ENCODE peak calls at places on chromosomes 6 and 20, in seven cellular contexts. O is CD4-positive, alpha-beta T cell; P is cardiac muscle cell; Y is heart left ventricle; K is suprapubic skin; E is psoas muscle; H is testis. W is an unnamed sample.

GRCh38 chr20:1928154-1928553 is 32.9 kb downstream of the SIRPA start:
- DNase-seq in O (no peak), P (no peak), Y (no peak), K (no peak), E (no peak), H (no peak), W (no peak)

GRCh38 chr20:20411841-20412240 is 43.9 kb downstream of the INSM1 start:
- DNase-seq in O (no peak), P (no peak), Y (no peak), K (no peak), E (no peak), H (no peak), W (no peak)

GRCh38 chr6:5731435-5731834 is 275.3 kb downstream of the NRN1 start:
- DNase-seq in O (no peak), P (no peak), Y (no peak), K (no peak), E (no peak), H (no peak), W (no peak)

GRCh38 chr20:61976650-61977332 is 88.9 kb downstream of the TAF4 start:
- DNase-seq in O (no peak), P (no peak), Y (no peak), K (no peak), E (no peak), H (no peak), W (no peak)

GRCh38 chr6:130505808-130506207 is 140.0 kb downstream of the TMEM200A start:
- DNase-seq in O (no peak), P (no peak), Y (no peak), K (no peak), E (no peak), H (no peak), W (no peak)

GRCh38 chr6:53238311-53238710 is 89.7 kb upstream of the GCM1 start:
- DNase-seq in O (no peak), P (no peak), Y (no peak), K (no peak), E (no peak), H (peak; percentile 64), W (no peak)

GRCh38 chr6:134510121-134510520 is 192.2 kb upstream of the SGK1 start:
- DNase-seq in O (no peak), P (no peak), Y (no peak), K (no peak), E (no peak), H (no peak), W (no peak)

GRCh38 chr6:153790048-153790447 is 249.0 kb upstream of the OPRM1 start:
- DNase-seq in O (no peak), P (no peak), Y (no peak), K (no peak), E (no peak), H (no peak), W (no peak)

GRCh38 chr20:39109933-39110818 is 148.0 kb downstream of the DHX35 start:
- DNase-seq in O (no peak), P (no peak), Y (no peak), K (no peak), E (no peak), H (no peak), W (no peak)

GRCh38 chr6:147709396-147710272 is 201.1 kb downstream of the SAMD5 start:
- DNase-seq in O (no peak), P (no peak), Y (no peak), K (no peak), E (no peak), H (no peak), W (peak; percentile 48)

DNA sequence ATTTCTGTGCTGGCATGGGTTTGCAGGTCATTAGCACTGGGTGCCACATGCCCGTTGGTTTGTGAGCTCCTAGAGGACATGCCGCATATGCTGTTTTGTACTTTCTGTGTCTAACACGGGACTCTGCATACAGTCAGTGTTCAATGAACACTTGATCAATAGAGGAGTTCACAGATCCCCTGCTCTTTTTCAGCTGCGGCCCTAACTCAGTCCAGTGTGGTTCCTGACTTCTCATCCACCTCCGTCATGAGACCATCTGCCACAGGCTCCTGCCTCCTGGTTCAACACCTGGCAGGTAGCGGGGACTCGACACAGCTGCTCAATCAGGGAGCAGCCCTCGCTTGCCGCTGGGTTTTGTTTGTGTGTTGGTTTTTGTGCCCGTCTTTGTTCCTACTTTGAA is 13.8 kb upstream of the BMP7 start:
- DNase-seq in O (no peak), P (no peak), Y (no peak), K (no peak), E (no peak), H (no peak), W (no peak)
- H3K27me3 ChIP-seq in O (peaks cover 8% of the 10 kb centered on the region), P (no peaks in the 10 kb centered on the region), Y (peaks cover 4% of the 10 kb centered on the region), K (peaks cover 10% of the 10 kb centered on the region), E (peaks cover 33% of the 10 kb centered on the region), H (no peaks in the 10 kb centered on the region), W (peaks cover 63% of the 10 kb centered on the region)

DNA sequence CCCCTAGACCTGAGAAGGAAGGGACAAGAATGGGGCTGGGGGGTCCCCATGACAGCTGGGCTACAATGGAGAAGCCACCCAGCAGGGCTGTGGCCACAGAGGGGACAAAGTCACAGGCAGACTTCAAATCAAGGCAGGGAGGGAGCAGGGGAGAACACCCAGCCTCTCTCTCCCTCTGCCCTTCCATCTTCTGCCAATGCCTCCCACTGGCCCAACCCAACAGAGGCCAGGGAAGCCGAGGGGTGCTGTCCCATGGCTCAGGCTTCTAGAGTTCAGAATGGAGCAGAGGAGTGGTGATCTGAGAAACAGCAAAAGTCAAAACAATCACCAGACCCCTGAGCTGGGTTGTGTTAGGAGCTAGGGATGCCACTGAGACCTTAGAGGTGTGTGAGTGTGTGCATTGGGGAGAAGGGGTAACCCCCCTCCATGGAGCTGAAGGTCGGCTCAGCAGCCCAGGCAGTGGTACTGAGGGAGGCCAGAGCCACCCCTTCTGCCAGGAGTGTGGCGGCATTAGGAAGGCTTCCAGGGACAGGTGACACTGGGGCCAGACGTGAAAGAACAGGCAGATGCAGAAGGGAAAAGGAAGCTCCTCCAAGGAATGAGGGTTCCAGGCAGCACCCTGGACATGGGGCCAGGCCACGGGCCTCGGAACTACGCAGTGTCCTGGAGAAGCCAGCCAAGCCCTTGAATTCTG is 12.0 kb downstream of the GLP1R start:
- DNase-seq in O (no peak), P (no peak), Y (no peak), K (no peak), E (no peak), H (no peak), W (no peak)
- H3K27me3 ChIP-seq in O (no peaks in the 10 kb centered on the region), P (no peaks in the 10 kb centered on the region), Y (no peaks in the 10 kb centered on the region), K (peaks cover 39% of the 10 kb centered on the region), E (no peaks in the 10 kb centered on the region), H (no peaks in the 10 kb centered on the region), W (peaks cover 29% of the 10 kb centered on the region)

GRCh38 chr20:63009044-63009961 is 2.5 kb upstream of the BHLHE23 start:
- DNase-seq in O (peak; percentile 83), P (peak; percentile 78), Y (peak; percentile 87), K (no peak), E (peak; percentile 87), H (peak; percentile 78), W (peak; percentile 87)
- H3K27me3 ChIP-seq in O (peaks cover 44% of the 10 kb centered on the region), P (peaks cover 83% of the 10 kb centered on the region), Y (peaks cover 98% of the 10 kb centered on the region), K (peaks cover 99% of the 10 kb centered on the region), E (peaks cover 99% of the 10 kb centered on the region), H (no peaks in the 10 kb centered on the region), W (peaks cover 54% of the 10 kb centered on the region)

GRCh38 chr6:73078333-73078732 is 147.0 kb downstream of the KHDC1L start:
- DNase-seq in O (no peak), P (no peak), Y (no peak), K (no peak), E (no peak), H (no peak), W (no peak)
- H3K27me3 ChIP-seq in O (no peaks in the 10 kb centered on the region), P (no peaks in the 10 kb centered on the region), Y (no peaks in the 10 kb centered on the region), K (no peaks in the 10 kb centered on the region), E (no peaks in the 10 kb centered on the region), H (no peaks in the 10 kb centered on the region), W (no peaks in the 10 kb centered on the region)

GRCh38 chr20:53069121-53069520 is 97.0 kb downstream of the TSHZ2 start:
- DNase-seq in O (no peak), P (no peak), Y (no peak), K (no peak), E (no peak), H (no peak), W (no peak)
- H3K27me3 ChIP-seq in O (peaks cover 4% of the 10 kb centered on the region), P (no peaks in the 10 kb centered on the region), Y (no peaks in the 10 kb centered on the region), K (no peaks in the 10 kb centered on the region), E (no peaks in the 10 kb centered on the region), H (no peaks in the 10 kb centered on the region), W (peaks cover 8% of the 10 kb centered on the region)

DNA sequence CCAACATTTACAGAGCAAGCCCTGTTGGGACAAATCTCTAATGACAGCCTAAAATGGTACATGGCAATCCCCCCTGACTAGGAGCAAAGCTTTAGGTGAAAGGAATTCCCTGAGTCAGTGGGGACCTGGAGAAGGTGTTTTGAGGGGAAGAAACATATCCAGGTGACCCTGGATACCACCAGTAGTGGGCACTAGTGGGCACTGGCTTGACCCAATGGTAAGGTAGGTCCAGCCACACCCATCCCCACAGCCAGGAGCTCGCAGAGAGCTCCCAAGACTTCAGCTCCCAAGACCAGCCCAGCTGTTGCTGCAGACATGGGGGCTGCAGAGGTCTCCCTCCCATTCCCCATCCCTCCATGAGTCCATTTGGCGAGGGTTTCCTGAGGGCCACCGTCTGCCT is 19.5 kb downstream of the GRM4 start:
- DNase-seq in O (no peak), P (no peak), Y (no peak), K (no peak), E (no peak), H (no peak), W (no peak)
- H3K27me3 ChIP-seq in O (peaks cover 5% of the 10 kb centered on the region), P (peaks cover 4% of the 10 kb centered on the region), Y (peaks cover 29% of the 10 kb centered on the region), K (peaks cover 41% of the 10 kb centered on the region), E (peaks cover 11% of the 10 kb centered on the region), H (no peaks in the 10 kb centered on the region), W (peaks cover 45% of the 10 kb centered on the region)

W was measured in K562.